ENCODE peak calls at places on chromosomes 11 and 22, in ten cellular contexts. One of them, this sample, is unnamed.

GRCh38 chr11:57207160-57207559 is 25.4 kb downstream of the LRRC55 start:
- DNase-seq in heart left ventricle: no peak
- DNase-seq in hypothalamus: no peak
- DNase-seq in NCI-H2171 treated with DMSO at 0.1 percent for 48 hours: no peak
- DNase-seq in globus pallidus: no peak
- DNase-seq in HTR-8/SVneo: no peak
- DNase-seq in GM18507: no peak
- DNase-seq in fibroblast of the aortic adventitia: no peak
- DNase-seq in HT1080: no peak
- DNase-seq in caudate nucleus: no peak
- DNase-seq in this sample: no peak

GRCh38 chr22:46330426-46330825 is 5.1 kb upstream of the TRMU start:
- DNase-seq in fibroblast of the aortic adventitia: no peak
- DNase-seq in heart left ventricle: no peak
- DNase-seq in NCI-H2171 treated with DMSO at 0.1 percent for 48 hours: no peak
- DNase-seq in GM18507: no peak
- DNase-seq in caudate nucleus: no peak
- DNase-seq in hypothalamus: no peak
- DNase-seq in globus pallidus: no peak
- DNase-seq in HT1080: no peak
- DNase-seq in HTR-8/SVneo: no peak
- DNase-seq in this sample: no peak

GRCh38 chr11:19084661-19085315 is 24.3 kb upstream of the MRGPRX2 start:
- DNase-seq in GM18507: no peak
- DNase-seq in fibroblast of the aortic adventitia: peak
- DNase-seq in caudate nucleus: no peak
- DNase-seq in globus pallidus: no peak
- DNase-seq in HT1080: no peak
- DNase-seq in HTR-8/SVneo: no peak
- DNase-seq in heart left ventricle: no peak
- DNase-seq in hypothalamus: no peak
- DNase-seq in NCI-H2171 treated with DMSO at 0.1 percent for 48 hours: no peak
- DNase-seq in this sample: no peak

GRCh38 chr22:28907311-28908008 is 24.1 kb downstream of the ZNRF3 start:
- DNase-seq in heart left ventricle: no peak
- DNase-seq in NCI-H2171 treated with DMSO at 0.1 percent for 48 hours: peak
- DNase-seq in hypothalamus: no peak
- DNase-seq in GM18507: no peak
- DNase-seq in HTR-8/SVneo: no peak
- DNase-seq in fibroblast of the aortic adventitia: peak
- DNase-seq in caudate nucleus: no peak
- DNase-seq in HT1080: no peak
- DNase-seq in globus pallidus: no peak
- DNase-seq in this sample: no peak

GRCh38 chr11:69055598-69056516 is 7.1 kb downstream of the TPCN2 start:
- DNase-seq in NCI-H2171 treated with DMSO at 0.1 percent for 48 hours: no peak
- DNase-seq in hypothalamus: peak
- DNase-seq in HT1080: no peak
- DNase-seq in HTR-8/SVneo: no peak
- DNase-seq in caudate nucleus: peak
- DNase-seq in globus pallidus: peak
- DNase-seq in heart left ventricle: peak
- DNase-seq in GM18507: peak
- DNase-seq in fibroblast of the aortic adventitia: no peak
- DNase-seq in this sample: no peak

GRCh38 chr22:26986884-26987283 is 329.5 kb downstream of the MIAT start:
- DNase-seq in HTR-8/SVneo: no peak
- DNase-seq in HT1080: no peak
- DNase-seq in heart left ventricle: no peak
- DNase-seq in GM18507: no peak
- DNase-seq in hypothalamus: no peak
- DNase-seq in fibroblast of the aortic adventitia: no peak
- DNase-seq in caudate nucleus: no peak
- DNase-seq in NCI-H2171 treated with DMSO at 0.1 percent for 48 hours: no peak
- DNase-seq in globus pallidus: no peak
- DNase-seq in this sample: no peak

GRCh38 chr11:134862796-134863195 is 450.8 kb upstream of the B3GAT1 start:
- DNase-seq in hypothalamus: no peak
- DNase-seq in caudate nucleus: no peak
- DNase-seq in globus pallidus: no peak
- DNase-seq in fibroblast of the aortic adventitia: no peak
- DNase-seq in HTR-8/SVneo: no peak
- DNase-seq in heart left ventricle: no peak
- DNase-seq in NCI-H2171 treated with DMSO at 0.1 percent for 48 hours: no peak
- DNase-seq in GM18507: no peak
- DNase-seq in HT1080: no peak
- DNase-seq in this sample: no peak

GRCh38 chr11:16963316-16963876 is 50.8 kb downstream of the PLEKHA7 start:
- DNase-seq in HTR-8/SVneo: no peak
- DNase-seq in NCI-H2171 treated with DMSO at 0.1 percent for 48 hours: no peak
- DNase-seq in heart left ventricle: no peak
- DNase-seq in caudate nucleus: no peak
- DNase-seq in hypothalamus: no peak
- DNase-seq in fibroblast of the aortic adventitia: no peak
- DNase-seq in globus pallidus: no peak
- DNase-seq in HT1080: no peak
- DNase-seq in GM18507: no peak
- DNase-seq in this sample: no peak

GRCh38 chr22:40107756-40108437 is 69.8 kb upstream of the TNRC6B start:
- DNase-seq in HT1080: peak
- DNase-seq in globus pallidus: no peak
- DNase-seq in HTR-8/SVneo: no peak
- DNase-seq in GM18507: no peak
- DNase-seq in fibroblast of the aortic adventitia: peak
- DNase-seq in caudate nucleus: no peak
- DNase-seq in heart left ventricle: peak
- DNase-seq in hypothalamus: no peak
- DNase-seq in NCI-H2171 treated with DMSO at 0.1 percent for 48 hours: no peak
- DNase-seq in this sample: no peak